ENCODE peak calls at places on chromosomes 11 and 22, in six cellular contexts. Q is activated T-cell treated with anti-CD3 and anti-CD28 coated beads, Interleukin-2, amount 50 U/mL, for 72 hours; V is AG08396; M is anterior cingulate cortex; L is stimulated activated CD4-positive, alpha-beta T cell treated with anti-CD3 and anti-CD28 coated beads, Interleukin-4, amount 100 ng/mL, for 1 hour; F is effector memory CD4-positive, alpha-beta T cell. T is an unnamed sample.

GRCh38 chr22:30806391-30806861 is 111.8 kb downstream of the OSBP2 start:
- DNase-seq in Q (no peak), V (peak), M (no peak), L (no peak), F (no peak), T (no peak)

GRCh38 chr11:2526808-2527381 is 82.1 kb downstream of the KCNQ1 start:
- DNase-seq in Q (no peak), V (no peak), M (no peak), L (no peak), F (no peak), T (peak)

GRCh38 chr11:117459121-117459978 is 131.7 kb downstream of the CEP164 start:
- DNase-seq in Q (no peak), V (no peak), M (no peak), L (no peak), F (no peak), T (no peak)

GRCh38 chr11:859394-860131 is 16.9 kb downstream of the TSPAN4 start:
- DNase-seq in Q (no peak), V (peak), M (peak), L (no peak), F (no peak), T (no peak)

GRCh38 chr11:99069831-99070444 is 49.2 kb downstream of the CNTN5 start:
- DNase-seq in Q (no peak), V (no peak), M (no peak), L (no peak), F (no peak), T (no peak)

GRCh38 chr22:49545606-49546005 is 282.1 kb downstream of the BRD1 start:
- DNase-seq in Q (no peak), V (no peak), M (no peak), L (no peak), F (no peak), T (no peak)

GRCh38 chr11:18720086-18720810 is 5.7 kb downstream of the IGSF22 start:
- DNase-seq in Q (no peak), V (no peak), M (peak), L (no peak), F (no peak), T (no peak)

GRCh38 chr11:121067453-121067852 is 33.6 kb upstream of the TECTA start:
- DNase-seq in Q (no peak), V (no peak), M (no peak), L (no peak), F (no peak), T (no peak)

GRCh38 chr11:76209956-76210885 is 3.9 kb upstream of the WNT11 start:
- DNase-seq in Q (peak), V (peak), M (no peak), L (peak), F (no peak), T (peak)

GRCh38 chr11:17508816-17509215 is 32.2 kb upstream of the ABCC8 start:
- DNase-seq in Q (no peak), V (no peak), M (no peak), L (no peak), F (no peak), T (no peak)

GRCh38 chr11:115759622-115760527 is 255.7 kb upstream of the CADM1 start:
- DNase-seq in Q (no peak), V (peak), M (no peak), L (no peak), F (no peak), T (peak)

T was measured in activated CD8-positive, alpha-beta memory T cell treated with anti-CD3 and anti-CD28 coated beads, Interleukin-2, amount 50 U/mL, for 48 hours.